ENCODE peak calls at places on chromosome 13, in nine cellular contexts. R is mammary epithelial cell, Q is heart right ventricle, M is PC-3, N is ovary, V is tibial artery, F is PC-9, G is lower lobe of right lung, S is AG04450. W is an unnamed sample.

GRCh38 chr13:33134213-33134612 is 118.0 kb downstream of the KL start:
- DNase-seq in R (no peak), Q (no peak), M (no peak), N (no peak), V (no peak), F (no peak), G (no peak), S (no peak), W (no peak)

GRCh38 chr13:78777973-78778372 is 119.0 kb upstream of the OBI1 start:
- DNase-seq in R (no peak), Q (no peak), M (no peak), N (no peak), V (no peak), F (no peak), G (no peak), S (no peak), W (no peak)

GRCh38 chr13:26873174-26873698 is 112.7 kb upstream of the GPR12 start:
- DNase-seq in R (no peak), Q (no peak), M (no peak), N (no peak), V (no peak), F (no peak), G (no peak), S (no peak), W (no peak)

GRCh38 chr13:21826214-21827015 is 155.5 kb downstream of the FGF9 start:
- DNase-seq in R (no peak), Q (no peak), M (no peak), N (no peak), V (no peak), F (no peak), G (no peak), S (no peak), W (no peak)

GRCh38 chr13:30047154-30047874 is 196.9 kb upstream of the UBL3 start:
- DNase-seq in R (no peak), Q (no peak), M (no peak), N (no peak), V (no peak), F (no peak), G (no peak), S (no peak), W (no peak)

GRCh38 chr13:110973007-110973700 is 58.3 kb upstream of the ANKRD10 start:
- DNase-seq in R (no peak), Q (no peak), M (no peak), N (no peak), V (no peak), F (no peak), G (no peak), S (no peak), W (no peak)

GRCh38 chr13:19957320-19958118 is 1.0 kb upstream of the ZMYM2 start:
- DNase-seq in R (peak), Q (peak), M (peak), N (peak), V (peak), F (peak), G (peak), S (peak), W (peak)

GRCh38 chr13:23969672-23970071 is 72.4 kb upstream of the C1QTNF9B start:
- DNase-seq in R (no peak), Q (no peak), M (no peak), N (no peak), V (no peak), F (no peak), G (no peak), S (no peak), W (no peak)

GRCh38 chr13:46126552-46127171 is 21.8 kb upstream of the CPB2 start:
- DNase-seq in R (peak), Q (peak), M (peak), N (peak), V (peak), F (peak), G (peak), S (peak), W (peak)

DNA sequence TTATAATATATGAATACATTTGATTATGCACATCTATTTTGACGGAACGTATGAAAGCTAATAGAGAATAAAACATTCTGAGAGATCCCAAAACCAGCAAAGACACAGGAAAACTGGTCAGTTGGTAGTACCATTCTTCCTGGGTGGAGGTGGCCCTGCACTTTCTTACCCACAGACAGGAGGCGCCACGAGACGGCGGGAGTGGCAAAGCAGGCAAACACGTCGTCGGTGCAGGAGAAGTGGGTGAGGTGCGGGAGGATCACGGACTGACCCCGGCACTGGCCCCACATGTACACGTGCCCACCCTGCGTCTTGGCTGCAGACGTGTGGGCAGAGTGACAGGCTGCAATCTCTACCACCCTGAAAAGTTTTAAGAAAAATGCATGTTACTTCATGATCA is 36.1 kb downstream of the RCBTB1 start:
- DNase-seq in R (no peak), Q (no peak), M (no peak), N (no peak), V (no peak), F (no peak), G (no peak), S (no peak), W (no peak)
- TF ChIP-seq CTCF in R (peak), Q (no peak), M (peak), N (no peak), V (no peak), F (no peak), G (peak), S (peak), W (no peak)

DNA sequence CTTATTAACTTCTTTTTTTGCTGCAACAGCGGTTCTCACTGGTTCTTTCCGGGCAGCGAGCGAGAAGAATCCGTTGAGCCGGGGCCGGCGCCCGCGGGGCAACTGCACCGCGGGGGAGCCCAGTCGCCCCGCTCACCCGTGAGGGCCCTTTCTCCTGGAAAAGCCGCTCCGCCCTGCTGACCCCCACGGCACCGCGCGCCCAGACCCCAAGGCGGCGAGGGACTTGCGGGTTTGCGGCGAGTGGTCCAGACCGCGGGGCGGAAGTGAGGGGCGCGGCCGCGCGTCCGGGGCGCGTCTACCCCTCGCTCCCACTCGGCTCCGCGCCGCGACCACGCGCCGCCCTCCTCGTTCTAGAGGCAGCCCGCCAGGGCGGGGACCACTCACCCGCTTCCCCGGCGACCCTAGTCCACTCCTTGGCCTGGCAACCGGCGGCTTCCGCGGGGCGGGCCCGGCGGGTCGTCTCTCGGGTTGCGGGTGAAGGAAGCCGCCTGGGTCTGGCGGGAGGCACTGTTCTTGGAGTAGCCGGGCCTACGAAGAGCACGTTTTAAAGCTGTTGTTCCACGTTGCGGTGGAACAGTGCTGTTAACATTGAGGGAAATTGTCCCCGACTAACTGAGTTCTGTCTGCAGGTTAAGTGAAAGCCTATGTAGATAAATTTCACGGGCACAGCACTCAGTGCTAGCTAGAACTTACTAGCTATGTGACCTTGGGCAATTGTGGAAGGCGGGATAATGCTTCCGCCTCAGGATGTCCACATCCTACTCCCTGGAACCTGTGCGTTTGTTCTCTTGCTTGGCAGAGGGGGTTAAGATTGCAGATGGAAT is at the start of gene NEK3:
- DNase-seq in R (peak), Q (peak), M (peak), N (peak), V (peak), F (no peak), G (peak), S (peak), W (peak)
- H3K27ac ChIP-seq in R (peak), Q (peak), M (no peak), N (peak), V (peak), F (no peak), G (peak), S (peak), W (peak)

GRCh38 chr13:68291595-68291994 is 1061.5 kb upstream of the PCDH9 start:
- DNase-seq in R (no peak), Q (no peak), M (no peak), N (no peak), V (no peak), F (no peak), G (no peak), S (no peak), W (no peak)
- TF ChIP-seq CTCF in R (no peak), Q (no peak), M (no peak), N (no peak), V (no peak), F (no peak), G (no peak), S (no peak), W (no peak)

GRCh38 chr13:80348308-80348707 is 7.4 kb upstream of the SPRY2 start:
- DNase-seq in R (no peak), Q (no peak), M (no peak), N (no peak), V (no peak), F (no peak), G (no peak), S (no peak), W (no peak)

GRCh38 chr13:80342541-80343371 is 1.8 kb upstream of the SPRY2 start:
- DNase-seq in R (peak), Q (peak), M (peak), N (peak), V (peak), F (peak), G (peak), S (no peak), W (peak)

GRCh38 chr13:80345771-80346510 is 5.0 kb upstream of the SPRY2 start:
- DNase-seq in R (no peak), Q (no peak), M (no peak), N (no peak), V (no peak), F (no peak), G (no peak), S (no peak), W (no peak)

DNA sequence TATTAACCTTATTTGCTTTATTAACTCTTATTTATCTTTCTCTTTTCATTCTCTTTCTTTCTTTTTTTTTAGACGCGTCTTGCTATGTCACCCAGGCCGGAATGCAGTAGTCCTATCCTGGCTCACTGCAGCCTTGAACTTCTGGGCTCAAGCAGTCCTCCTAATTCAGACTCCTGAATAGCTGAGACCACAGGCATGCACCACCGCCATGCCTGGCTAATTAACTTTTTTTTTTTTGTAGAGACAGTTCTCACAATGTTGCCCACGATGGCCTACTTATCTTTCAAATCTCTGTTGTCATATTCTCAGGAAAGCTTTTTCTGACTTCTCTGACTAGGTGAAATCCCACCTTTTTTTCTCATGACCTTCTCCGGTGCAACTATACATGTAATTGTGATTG is 7.8 kb upstream of the SPRY2 start:
- DNase-seq in R (no peak), Q (no peak), M (no peak), N (no peak), V (no peak), F (no peak), G (no peak), S (no peak), W (no peak)
- H3K27ac ChIP-seq in R (no peak), Q (no peak), M (no peak), N (no peak), V (no peak), F (no peak), G (no peak), S (no peak), W (no peak)

GRCh38 chr13:94658926-94659649 is 53.3 kb downstream of the SOX21 start:
- DNase-seq in R (peak), Q (no peak), M (peak), N (no peak), V (no peak), F (no peak), G (no peak), S (no peak), W (no peak)
- TF ChIP-seq CTCF in R (no peak), Q (no peak), M (peak), N (no peak), V (no peak), F (no peak), G (no peak), S (peak), W (no peak)

DNA sequence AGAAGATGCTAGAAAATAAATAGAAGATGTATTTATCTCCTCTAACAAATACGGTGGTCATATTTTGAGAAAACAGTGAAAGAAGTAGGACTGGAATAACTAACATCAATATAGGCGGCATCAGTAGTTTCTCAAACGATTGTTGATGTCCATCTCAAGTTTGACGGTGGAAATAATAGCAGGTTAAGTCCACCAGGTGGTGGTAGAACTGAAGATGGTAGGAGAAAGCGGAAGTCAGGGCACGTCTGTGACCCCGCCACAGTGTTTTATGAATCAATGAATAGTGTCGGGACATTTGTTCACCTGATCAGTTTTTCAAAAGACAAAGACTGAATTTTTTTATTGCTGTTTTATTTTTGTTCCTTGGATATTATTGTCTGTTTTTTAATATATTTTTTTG is 706.4 kb upstream of the SLC10A2 start:
- DNase-seq in R (no peak), Q (no peak), M (peak), N (no peak), V (no peak), F (no peak), G (no peak), S (no peak), W (no peak)
- H3K27ac ChIP-seq in R (no peak), Q (no peak), M (no peak), N (no peak), V (no peak), F (no peak), G (no peak), S (no peak), W (no peak)

DNA sequence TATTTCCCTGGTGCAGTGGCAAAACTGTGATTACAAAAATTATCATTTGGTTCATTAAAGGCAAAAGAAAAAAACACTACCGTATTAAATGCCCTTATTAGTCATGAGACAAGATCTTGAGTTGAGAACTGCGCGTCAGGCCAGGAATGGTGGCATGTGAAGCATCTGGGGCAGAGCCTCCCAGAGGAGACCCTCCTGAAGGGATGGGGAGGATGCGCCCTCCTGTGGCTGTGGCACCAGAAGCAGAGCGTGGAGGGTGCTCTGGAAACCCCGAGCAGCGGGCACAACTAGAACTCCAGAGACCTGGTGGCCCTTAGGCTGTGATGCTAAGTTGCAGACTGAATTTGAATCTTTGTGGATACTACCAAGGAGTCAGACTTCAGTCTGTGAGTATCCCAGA is 11.5 kb downstream of the CUL4A start:
- DNase-seq in R (no peak), Q (peak), M (no peak), N (no peak), V (no peak), F (no peak), G (no peak), S (no peak), W (no peak)
- TF ChIP-seq CTCF in R (peak), Q (no peak), M (no peak), N (no peak), V (no peak), F (no peak), G (no peak), S (peak), W (no peak)

GRCh38 chr13:59674616-59675015 is 489.1 kb downstream of the DIAPH3 start:
- DNase-seq in R (no peak), Q (no peak), M (no peak), N (no peak), V (no peak), F (no peak), G (no peak), S (no peak), W (no peak)

GRCh38 chr13:59677430-59677829 is 486.3 kb downstream of the DIAPH3 start:
- DNase-seq in R (no peak), Q (no peak), M (no peak), N (no peak), V (no peak), F (no peak), G (no peak), S (no peak), W (no peak)

GRCh38 chr13:59671853-59672252 is 491.9 kb downstream of the DIAPH3 start:
- DNase-seq in R (no peak), Q (no peak), M (no peak), N (no peak), V (no peak), F (no peak), G (no peak), S (no peak), W (no peak)

GRCh38 chr13:59673301-59673700 is 490.4 kb downstream of the DIAPH3 start:
- DNase-seq in R (no peak), Q (no peak), M (no peak), N (no peak), V (no peak), F (no peak), G (no peak), S (no peak), W (no peak)

DNA sequence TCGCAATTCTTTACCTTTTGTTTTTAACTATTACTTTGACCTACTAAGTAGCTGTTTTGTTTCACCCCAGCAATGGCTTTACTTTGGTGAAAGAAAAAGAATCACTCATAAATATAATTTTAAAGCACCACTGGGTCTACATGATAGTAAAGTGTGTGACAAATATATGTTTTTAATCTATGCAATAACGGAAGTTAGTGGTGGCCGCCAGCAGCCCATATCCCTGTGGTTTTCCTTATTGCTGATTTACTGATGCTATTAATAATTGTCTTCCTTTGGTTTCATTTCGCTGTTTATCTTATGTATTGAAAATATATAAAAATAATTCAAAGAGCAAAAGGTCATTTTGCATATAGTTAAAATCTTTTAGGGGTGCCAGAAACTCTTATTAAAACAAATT is 491.3 kb downstream of the DIAPH3 start:
- DNase-seq in R (no peak), Q (no peak), M (no peak), N (no peak), V (no peak), F (no peak), G (no peak), S (no peak), W (no peak)
- H3K27ac ChIP-seq in R (no peak), Q (peak), M (no peak), N (no peak), V (no peak), F (no peak), G (no peak), S (no peak), W (no peak)

DNA sequence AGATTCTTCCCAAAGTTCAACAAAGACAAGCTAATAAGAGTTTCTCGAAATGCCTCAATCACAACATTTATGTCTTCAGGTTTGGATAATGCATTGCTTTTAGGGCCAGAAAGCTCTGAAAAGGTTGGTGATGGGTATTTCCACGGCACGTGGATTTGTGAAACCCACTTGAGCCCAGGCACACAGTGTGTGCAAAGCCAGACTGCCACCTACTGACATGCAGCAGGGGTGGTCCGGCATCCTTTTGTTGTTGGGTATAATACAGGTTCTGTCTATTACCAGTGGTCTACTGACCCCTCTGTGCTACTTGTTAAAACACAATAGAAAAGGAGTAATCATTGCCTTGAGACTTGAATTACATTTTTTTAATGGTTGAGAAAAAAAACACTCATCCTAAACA is 225.6 kb downstream of the RAP2A start:
- DNase-seq in R (no peak), Q (peak), M (no peak), N (no peak), V (no peak), F (no peak), G (no peak), S (peak), W (no peak)
- TF ChIP-seq CTCF in R (no peak), Q (no peak), M (peak), N (no peak), V (no peak), F (peak), G (peak), S (peak), W (no peak)

W was measured in left lung.